ENCODE peak calls at places on chromosomes 16 and 17, in five cellular contexts. One of them, this sample, is unnamed.

GRCh38 chr16:3065742-3066439 is 451 bp downstream of the IL32 start:
- DNase-seq in GM23248: no peak
- DNase-seq in IMR-90: no peak
- DNase-seq in PC-9: no peak
- DNase-seq in H9: no peak
- DNase-seq in this sample: no peak

GRCh38 chr16:30794634-30795033 is 7.6 kb upstream of the ZNF629 start:
- DNase-seq in GM23248: no peak
- DNase-seq in IMR-90: no peak
- DNase-seq in PC-9: peak
- DNase-seq in H9: no peak
- DNase-seq in this sample: no peak

GRCh38 chr16:9136596-9136995 is 45.2 kb downstream of the HAPSTR1 start:
- DNase-seq in GM23248: no peak
- DNase-seq in IMR-90: no peak
- DNase-seq in PC-9: no peak
- DNase-seq in H9: no peak
- DNase-seq in this sample: no peak

GRCh38 chr17:35074711-35075707 is 11.5 kb upstream of the RFFL start:
- DNase-seq in GM23248: no peak
- DNase-seq in IMR-90: no peak
- DNase-seq in PC-9: no peak
- DNase-seq in H9: no peak
- DNase-seq in this sample: no peak

GRCh38 chr17:8481089-8481488 is 45.4 kb downstream of the NDEL1 start:
- DNase-seq in GM23248: no peak
- DNase-seq in IMR-90: no peak
- DNase-seq in PC-9: no peak
- DNase-seq in H9: peak
- DNase-seq in this sample: no peak

GRCh38 chr17:43360376-43360738 is 38.4 kb upstream of the ARL4D start:
- DNase-seq in GM23248: no peak
- DNase-seq in IMR-90: peak
- DNase-seq in PC-9: no peak
- DNase-seq in H9: no peak
- DNase-seq in this sample: no peak

GRCh38 chr17:83175551-83176271 is 96.3 kb downstream of the METRNL start:
- DNase-seq in GM23248: no peak
- DNase-seq in IMR-90: no peak
- DNase-seq in PC-9: no peak
- DNase-seq in H9: no peak
- DNase-seq in this sample: no peak

GRCh38 chr16:30112197-30113030 is 923 bp downstream of the GDPD3 start:
- DNase-seq in GM23248: peak
- DNase-seq in IMR-90: peak
- DNase-seq in PC-9: peak
- DNase-seq in H9: peak
- DNase-seq in this sample: peak

GRCh38 chr16:78642621-78643285 is 543.3 kb downstream of the WWOX start:
- DNase-seq in GM23248: no peak
- DNase-seq in IMR-90: no peak
- DNase-seq in PC-9: no peak
- DNase-seq in H9: no peak
- DNase-seq in this sample: no peak

GRCh38 chr16:50010212-50010611 is 14.8 kb upstream of the CNEP1R1 start:
- DNase-seq in GM23248: no peak
- DNase-seq in IMR-90: no peak
- DNase-seq in PC-9: no peak
- DNase-seq in H9: no peak
- DNase-seq in this sample: no peak

GRCh38 chr16:46908540-46909372 is 24.6 kb downstream of the GPT2 start:
- DNase-seq in GM23248: peak
- DNase-seq in IMR-90: peak
- DNase-seq in PC-9: peak
- DNase-seq in H9: peak
- DNase-seq in this sample: peak

GRCh38 chr17:73594598-73594997 is 49.6 kb downstream of the SDK2 start:
- DNase-seq in GM23248: no peak
- DNase-seq in IMR-90: no peak
- DNase-seq in PC-9: no peak
- DNase-seq in H9: no peak
- DNase-seq in this sample: no peak

GRCh38 chr16:27843800-27844199 is 219.7 kb downstream of the GSG1L start:
- DNase-seq in GM23248: peak
- DNase-seq in IMR-90: no peak
- DNase-seq in PC-9: no peak
- DNase-seq in H9: peak
- DNase-seq in this sample: no peak

GRCh38 chr16:83137326-83137770 is 510.6 kb downstream of the CDH13 start:
- DNase-seq in GM23248: peak
- DNase-seq in IMR-90: peak
- DNase-seq in PC-9: no peak
- DNase-seq in H9: no peak
- DNase-seq in this sample: peak

GRCh38 chr16:81518439-81518757 is 73.8 kb downstream of the CMIP start:
- DNase-seq in GM23248: no peak
- DNase-seq in IMR-90: no peak
- DNase-seq in PC-9: no peak
- DNase-seq in H9: no peak
- DNase-seq in this sample: no peak

GRCh38 chr17:29569245-29569950 is 897 bp downstream of the TP53I13 start:
- DNase-seq in GM23248: peak
- DNase-seq in IMR-90: peak
- DNase-seq in PC-9: peak
- DNase-seq in H9: no peak
- DNase-seq in this sample: peak

GRCh38 chr16:12349950-12350842 is 373.7 kb downstream of the SNX29 start:
- DNase-seq in GM23248: no peak
- DNase-seq in IMR-90: no peak
- DNase-seq in PC-9: no peak
- DNase-seq in H9: no peak
- DNase-seq in this sample: no peak

GRCh38 chr17:19762515-19762961 is 14.4 kb upstream of the ALDH3A1 start:
- DNase-seq in GM23248: peak
- DNase-seq in IMR-90: peak
- DNase-seq in PC-9: no peak
- DNase-seq in H9: peak
- DNase-seq in this sample: peak

GRCh38 chr16:77807071-77807470 is 18.7 kb downstream of the VAT1L start:
- DNase-seq in GM23248: no peak
- DNase-seq in IMR-90: no peak
- DNase-seq in PC-9: no peak
- DNase-seq in H9: no peak
- DNase-seq in this sample: no peak

GRCh38 chr17:77666881-77667395 is 291.6 kb upstream of the TNRC6C start:
- DNase-seq in GM23248: no peak
- DNase-seq in IMR-90: no peak
- DNase-seq in PC-9: no peak
- DNase-seq in H9: no peak
- DNase-seq in this sample: no peak

GRCh38 chr17:6591599-6592158 is 35.3 kb upstream of the PITPNM3 start:
- DNase-seq in GM23248: peak
- DNase-seq in IMR-90: peak
- DNase-seq in PC-9: no peak
- DNase-seq in H9: no peak
- DNase-seq in this sample: no peak

GRCh38 chr16:57644383-57645014 is 16.1 kb downstream of the ADGRG1 start:
- DNase-seq in GM23248: no peak
- DNase-seq in IMR-90: no peak
- DNase-seq in PC-9: no peak
- DNase-seq in H9: no peak
- DNase-seq in this sample: no peak

GRCh38 chr17:57357830-57358426 is 101.6 kb downstream of the MSI2 start:
- DNase-seq in GM23248: no peak
- DNase-seq in IMR-90: no peak
- DNase-seq in PC-9: peak
- DNase-seq in H9: no peak
- DNase-seq in this sample: no peak

GRCh38 chr17:57357392-57357784 is 101.1 kb downstream of the MSI2 start:
- DNase-seq in GM23248: no peak
- DNase-seq in IMR-90: no peak
- DNase-seq in PC-9: peak
- DNase-seq in H9: no peak
- DNase-seq in this sample: no peak

GRCh38 chr17:57355090-57355859 is 99.0 kb downstream of the MSI2 start:
- DNase-seq in GM23248: no peak
- DNase-seq in IMR-90: no peak
- DNase-seq in PC-9: no peak
- DNase-seq in H9: no peak
- DNase-seq in this sample: no peak

GRCh38 chr17:57356153-57356721 is 99.9 kb downstream of the MSI2 start:
- DNase-seq in GM23248: no peak
- DNase-seq in IMR-90: no peak
- DNase-seq in PC-9: no peak
- DNase-seq in H9: no peak
- DNase-seq in this sample: no peak

DNA sequence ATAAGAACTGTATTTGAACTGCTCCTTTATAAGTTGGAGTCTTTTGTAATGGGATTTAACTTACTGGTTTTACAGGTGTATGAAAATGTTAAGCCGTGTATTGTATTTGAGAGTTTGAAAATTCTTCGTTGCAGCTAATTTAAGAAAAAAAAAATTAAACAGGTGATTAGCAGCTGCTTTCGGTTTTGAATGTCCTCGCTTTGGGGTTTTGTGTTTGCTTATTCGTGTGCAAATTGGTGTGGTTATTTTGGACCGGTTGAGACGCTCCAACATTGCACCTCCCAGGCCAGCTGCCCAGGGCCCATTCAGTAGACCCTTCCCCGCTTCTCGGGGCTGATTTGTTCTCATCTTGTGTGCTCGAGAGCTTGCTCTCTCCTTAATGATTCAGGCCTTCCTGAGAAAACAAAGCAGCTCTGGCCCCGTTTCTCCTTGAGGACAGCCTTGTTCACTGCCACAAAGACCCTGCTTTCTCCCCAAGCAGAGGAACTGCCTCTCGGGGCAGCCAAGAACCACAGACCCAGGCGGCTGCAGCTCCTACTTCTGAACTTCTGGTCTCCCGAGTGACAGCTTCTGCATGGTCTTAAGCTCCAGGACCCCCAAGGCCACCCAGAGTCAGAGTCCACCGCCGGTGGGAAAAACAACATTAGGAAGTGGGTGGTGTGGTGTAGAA is 100.5 kb downstream of the MSI2 start:
- DNase-seq in GM23248: no peak
- DNase-seq in IMR-90: no peak
- DNase-seq in PC-9: no peak
- DNase-seq in H9: no peak
- DNase-seq in this sample: peak
- H2AFZ ChIP-seq in GM23248: no peak
- H2AFZ ChIP-seq in IMR-90: no peak
- H2AFZ ChIP-seq in PC-9: no peak
- H2AFZ ChIP-seq in H9: no peak
- H2AFZ ChIP-seq in this sample: no peak

DNA sequence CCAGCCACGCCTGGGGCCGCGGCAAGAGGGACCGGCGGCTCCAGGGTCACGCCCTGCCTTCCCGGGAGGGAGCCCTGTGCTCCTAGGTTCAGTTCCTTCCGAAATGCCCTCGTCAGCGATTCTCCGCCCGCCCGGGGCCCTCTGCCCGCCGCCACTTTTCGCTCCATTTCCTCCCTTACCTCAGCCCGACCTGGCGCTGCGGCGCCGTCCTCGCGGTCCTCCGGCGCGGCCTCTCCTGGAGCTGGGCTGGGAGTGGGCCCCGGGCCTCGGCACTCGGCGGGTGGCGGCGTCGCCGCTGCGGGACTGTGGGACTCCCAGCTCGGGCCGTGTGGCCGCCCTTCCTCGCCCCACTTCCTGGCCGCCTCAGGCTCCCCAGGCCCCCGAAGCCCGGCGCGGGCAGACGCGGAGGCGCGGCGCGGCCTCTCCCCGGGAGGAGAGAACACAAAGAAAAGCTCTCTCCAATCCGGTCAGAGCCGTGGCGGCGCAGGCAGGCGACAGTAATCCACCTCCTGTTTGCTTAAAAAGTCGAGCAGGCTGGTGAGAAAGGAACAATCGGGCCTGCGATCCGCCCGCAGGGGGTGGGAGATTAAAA is 1.6 kb downstream of the BAHCC1 start:
- DNase-seq in GM23248: peak
- DNase-seq in IMR-90: no peak
- DNase-seq in PC-9: peak
- DNase-seq in H9: peak
- DNase-seq in this sample: peak
- H2AFZ ChIP-seq in GM23248: peak
- H2AFZ ChIP-seq in IMR-90: peak
- H2AFZ ChIP-seq in PC-9: peak
- H2AFZ ChIP-seq in H9: no peak
- H2AFZ ChIP-seq in this sample: no peak

DNA sequence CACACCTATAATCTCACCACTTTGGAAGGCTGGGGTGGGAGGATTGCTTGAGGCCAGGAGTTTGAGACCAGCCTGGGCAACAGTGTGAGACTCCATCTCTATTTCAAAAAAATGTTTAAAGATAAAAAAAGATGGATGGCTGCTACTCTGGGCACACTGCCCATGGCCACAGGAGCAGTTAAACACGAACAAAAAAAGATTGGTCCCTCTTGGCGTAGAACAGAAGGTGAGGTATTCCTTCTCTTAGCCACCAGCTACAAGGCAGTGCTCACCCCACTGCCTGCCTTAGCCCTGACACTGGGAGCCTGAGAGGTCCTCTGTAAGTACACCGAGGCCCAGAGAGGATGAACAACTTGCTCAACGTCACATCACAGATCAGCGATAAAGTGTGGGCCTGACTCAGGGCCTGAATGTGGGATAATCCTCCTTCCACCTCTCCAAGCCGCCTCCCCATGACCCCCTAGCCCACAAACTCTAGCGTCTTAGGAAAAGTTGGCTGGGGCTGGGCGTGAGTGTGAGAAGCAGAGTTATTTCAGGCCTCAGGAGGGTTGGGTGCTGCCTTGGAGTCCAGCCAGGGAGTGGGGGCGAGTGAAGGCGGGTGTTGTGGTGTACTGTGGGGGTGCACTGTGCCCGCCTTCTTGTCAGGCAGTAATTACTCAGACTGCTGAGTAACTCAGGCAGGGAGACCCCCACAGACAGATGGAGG is 2.3 kb upstream of the DPH1 start:
- DNase-seq in GM23248: no peak
- DNase-seq in IMR-90: no peak
- DNase-seq in PC-9: no peak
- DNase-seq in H9: no peak
- DNase-seq in this sample: no peak
- H2AFZ ChIP-seq in GM23248: no peak
- H2AFZ ChIP-seq in IMR-90: peak
- H2AFZ ChIP-seq in PC-9: no peak
- H2AFZ ChIP-seq in H9: no peak
- H2AFZ ChIP-seq in this sample: no peak

DNA sequence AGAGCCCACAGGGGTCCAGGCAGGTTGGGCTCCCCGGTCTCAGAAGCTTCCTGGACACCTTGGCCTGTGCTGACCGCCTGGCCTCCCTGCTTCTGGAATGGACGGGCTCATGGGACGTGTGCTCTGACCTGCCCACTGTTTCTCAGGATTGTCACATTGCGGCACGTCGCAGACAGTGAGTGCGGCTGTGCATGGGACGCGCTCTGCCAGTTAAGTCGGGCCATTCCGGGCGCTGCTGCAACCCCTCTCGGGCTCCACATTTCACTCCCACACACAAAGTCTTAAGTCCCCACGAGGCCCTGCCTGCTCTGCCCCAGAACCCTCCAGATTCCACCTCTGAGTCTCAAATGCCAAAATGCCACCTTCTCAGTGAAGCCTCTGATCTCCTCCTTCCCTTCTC is 213.1 kb downstream of the ENGASE start:
- DNase-seq in GM23248: no peak
- DNase-seq in IMR-90: no peak
- DNase-seq in PC-9: no peak
- DNase-seq in H9: no peak
- DNase-seq in this sample: no peak
- H2AFZ ChIP-seq in GM23248: no peak
- H2AFZ ChIP-seq in IMR-90: no peak
- H2AFZ ChIP-seq in PC-9: no peak
- H2AFZ ChIP-seq in H9: no peak
- H2AFZ ChIP-seq in this sample: no peak